ENCODE peak calls at places on chromosomes 7 and 10, in four cellular contexts. U, E, J and R are unnamed samples.

GRCh38 chr10:18449631-18450030 is 201.8 kb downstream of the NSUN6 start:
- DNase-seq in J (no peak), E (no peak), U (no peak), R (no peak)

GRCh38 chr7:138872576-138872975 is 74.6 kb upstream of the ATP6V0A4 start:
- DNase-seq in U (no peak), J (no peak), E (no peak), R (no peak)

GRCh38 chr10:76034236-76035009 is 603.0 kb downstream of the LRMDA start:
- DNase-seq in J (no peak), U (no peak), E (no peak), R (no peak)

GRCh38 chr7:226281-226882 is 34.0 kb downstream of the FAM20C start:
- DNase-seq in J (no peak), U (no peak), E (peak; percentile 99), R (no peak)

GRCh38 chr7:7399707-7400106 is 136.0 kb downstream of the COL28A1 start:
- DNase-seq in J (no peak), U (no peak), E (no peak), R (no peak)

GRCh38 chr7:16649196-16649595 is 3.2 kb downstream of the BZW2 start:
- DNase-seq in U (no peak), J (no peak), E (no peak), R (no peak)

GRCh38 chr10:33015798-33016547 is 57.9 kb upstream of the ITGB1 start:
- DNase-seq in U (no peak), J (no peak), E (no peak), R (no peak)

GRCh38 chr7:17580141-17580540 is 281.7 kb downstream of the AHR start:
- DNase-seq in U (no peak), J (no peak), E (no peak), R (no peak)

GRCh38 chr7:25950488-25951413 is 201.2 kb upstream of the NFE2L3 start:
- DNase-seq in J (peak; percentile 94), E (no peak), U (peak; percentile 97), R (peak; percentile 92)

GRCh38 chr10:119344381-119344780 is 137.0 kb downstream of the GRK5 start:
- DNase-seq in U (peak; percentile 30), J (no peak), E (no peak), R (no peak)

GRCh38 chr7:115037128-115037802 is 115.4 kb downstream of the MDFIC start:
- DNase-seq in J (no peak), U (no peak), E (no peak), R (no peak)

GRCh38 chr10:14485986-14486385 is 155.3 kb upstream of the FRMD4A start:
- DNase-seq in U (no peak), E (no peak), J (no peak), R (no peak)